ENCODE peak calls at places on chromosomes 13 and 19, in four cellular contexts. E is RWPE1; I is MCF 10A; N is stimulated activated CD4-positive, alpha-beta T cell treated with anti-CD3 and anti-CD28 coated beads, Interleukin-2, amount 100 ng/mL, for 24 hours. P is an unnamed sample.

GRCh38 chr13:114100446-114101320 is 31.7 kb downstream of the RASA3 start:
- DNase-seq in I (no peak), E (no peak), N (no peak), P (peak)

GRCh38 chr19:54188224-54188871 is 1.0 kb downstream of the MBOAT7 start:
- DNase-seq in E (no peak), N (peak), I (peak), P (peak)

GRCh38 chr13:112453207-112453829 is 77.2 kb downstream of the SPACA7 start:
- DNase-seq in E (no peak), N (no peak), I (no peak), P (no peak)

GRCh38 chr13:50617134-50617721 is 226.3 kb downstream of the DLEU7 start:
- DNase-seq in N (no peak), I (peak), E (peak), P (no peak)

GRCh38 chr13:110813646-110814624 is 100.4 kb downstream of the ING1 start:
- DNase-seq in E (no peak), N (no peak), I (no peak), P (no peak)

GRCh38 chr13:44576396-44577235 is 486 bp upstream of the TSC22D1 start:
- DNase-seq in E (peak), N (peak), I (peak), P (peak)

GRCh38 chr13:25927966-25928365 is 123.8 kb downstream of the SHISA2 start:
- DNase-seq in E (no peak), N (no peak), I (no peak), P (no peak)

GRCh38 chr19:54109651-54110050 is 5.8 kb downstream of the TFPT start:
- DNase-seq in E (no peak), N (no peak), I (no peak), P (no peak)

GRCh38 chr13:41707192-41707858 is 250.0 kb downstream of the RGCC start:
- DNase-seq in I (no peak), N (no peak), E (no peak), P (no peak)

GRCh38 chr13:40626977-40627376 is 39.5 kb downstream of the FOXO1 start:
- DNase-seq in N (no peak), I (no peak), E (no peak), P (no peak)

GRCh38 chr13:83618966-83619365 is 263.3 kb downstream of the SLITRK1 start:
- DNase-seq in E (peak), I (peak), N (no peak), P (peak)

GRCh38 chr13:113907637-113908617 is 44.1 kb upstream of the GAS6 start:
- DNase-seq in I (no peak), N (peak), E (peak), P (peak)

GRCh38 chr13:93227280-93227905 is 786 bp downstream of the GPC6 start:
- DNase-seq in I (peak), N (no peak), E (no peak), P (peak)

GRCh38 chr19:8585894-8586750 is 8.9 kb upstream of the MYO1F start:
- DNase-seq in E (peak), N (peak), I (peak), P (no peak)

GRCh38 chr19:19858751-19859150 is 6.9 kb upstream of the ZNF253 start:
- DNase-seq in E (no peak), N (no peak), I (no peak), P (no peak)

GRCh38 chr13:100789025-100789424 is 114.4 kb upstream of the TMTC4 start:
- DNase-seq in N (no peak), I (no peak), E (no peak), P (no peak)

GRCh38 chr19:13281567-13282291 is 131.5 kb downstream of the IER2 start:
- DNase-seq in N (no peak), E (no peak), I (no peak), P (no peak)

GRCh38 chr13:88586263-88586662 is 915.1 kb downstream of the SLITRK5 start:
- DNase-seq in N (no peak), E (no peak), I (peak), P (peak)

GRCh38 chr13:49098198-49098597 is 121.9 kb upstream of the MLNR start:
- DNase-seq in E (peak), I (peak), N (no peak), P (peak)

GRCh38 chr19:41111750-41112295 is 2.4 kb upstream of the CYP2F1 start:
- DNase-seq in I (no peak), N (no peak), E (no peak), P (no peak)

GRCh38 chr19:45251452-45252354 is 632 bp downstream of the MARK4 start:
- DNase-seq in E (peak), I (no peak), N (no peak), P (peak)

GRCh38 chr19:48959341-48960239 is 4.9 kb downstream of the BAX start:
- DNase-seq in I (no peak), E (no peak), N (no peak), P (no peak)

GRCh38 chr19:40778865-40779284 is 828 bp downstream of the RAB4B start:
- DNase-seq in E (peak), I (no peak), N (no peak), P (no peak)

GRCh38 chr19:41910240-41910991 is 17.8 kb downstream of the ERFL start:
- DNase-seq in E (no peak), I (peak), N (no peak), P (no peak)

GRCh38 chr19:30743702-30744101 is 371.5 kb downstream of the ZNF536 start:
- DNase-seq in I (no peak), N (no peak), E (no peak), P (no peak)

GRCh38 chr19:4130635-4131438 is 6.9 kb upstream of the MAP2K2 start:
- DNase-seq in I (peak), E (peak), N (no peak), P (peak)

GRCh38 chr19:18895038-18895827 is 725 bp downstream of the CERS1 start:
- DNase-seq in N (no peak), E (peak), I (peak), P (peak)

GRCh38 chr19:49894011-49894664 is 2.5 kb downstream of the IL4I1 start:
- DNase-seq in N (no peak), E (no peak), I (no peak), P (no peak)

GRCh38 chr19:40465025-40465780 is at the start of gene BLVRB:
- DNase-seq in E (no peak), N (no peak), I (peak), P (peak)

GRCh38 chr19:52679598-52679997 is 41.4 kb upstream of the ZNF83 start:
- DNase-seq in I (no peak), N (no peak), E (no peak), P (peak)